ENCODE peak calls at places on chromosomes 3 and 15, in five cellular contexts. P is GM23338, V is RCC 7860, M is globus pallidus, K is NCI-H1092. G is an unnamed sample.

GRCh38 chr3:160001154-160001760 is 12.6 kb downstream of the IL12A start:
- DNase-seq in V (no peak), M (no peak), P (no peak), K (no peak), G (no peak)

GRCh38 chr3:79729096-79729495 is 38.7 kb downstream of the ROBO1 start:
- DNase-seq in M (peak; percentile 7), K (no peak), V (no peak), P (no peak), G (peak; percentile 41)

GRCh38 chr15:74682954-74683353 is 12.9 kb downstream of the EDC3 start:
- DNase-seq in M (no peak), P (no peak), V (no peak), K (no peak), G (no peak)

GRCh38 chr15:47300035-47300434 is 417.3 kb upstream of the SEMA6D start:
- DNase-seq in P (no peak), K (no peak), M (no peak), V (no peak), G (no peak)

GRCh38 chr3:127615631-127616305 is 13.2 kb upstream of the PODXL2 start:
- DNase-seq in M (no peak), V (no peak), K (no peak), P (no peak), G (no peak)

GRCh38 chr15:74201656-74202420 is 749 bp downstream of the STRA6 start:
- DNase-seq in K (no peak), M (no peak), V (peak; percentile 83), P (no peak), G (no peak)

GRCh38 chr3:188962253-188963247 is 209.2 kb upstream of the TPRG1 start:
- DNase-seq in P (no peak), K (no peak), V (no peak), M (no peak), G (no peak)

GRCh38 chr3:177735441-177735840 is 538.2 kb upstream of the TBL1XR1 start:
- DNase-seq in K (no peak), M (no peak), P (no peak), V (no peak), G (no peak)

GRCh38 chr3:27195059-27195458 is 174.1 kb downstream of the NEK10 start:
- DNase-seq in P (no peak), K (no peak), V (no peak), M (no peak), G (no peak)